ENCODE peak calls at places on chromosomes 12 and 14, in five cellular contexts. One of them, this sample, is unnamed.

GRCh38 chr12:104423273-104423672 is 33.5 kb upstream of the CHST11 start:
- DNase-seq in GM03348: no peak
- DNase-seq in CD4-positive, alpha-beta T cell: no peak
- DNase-seq in endothelial cell of umbilical vein: no peak
- DNase-seq in astrocyte of the cerebellum: no peak
- DNase-seq in this sample: no peak

GRCh38 chr14:68300608-68301007 is 481.0 kb downstream of the RAD51B start:
- DNase-seq in GM03348: no peak
- DNase-seq in CD4-positive, alpha-beta T cell: no peak
- DNase-seq in endothelial cell of umbilical vein: no peak
- DNase-seq in astrocyte of the cerebellum: no peak
- DNase-seq in this sample: no peak

GRCh38 chr12:81627336-81628189 is 131.6 kb downstream of the PPFIA2 start:
- DNase-seq in GM03348: peak
- DNase-seq in CD4-positive, alpha-beta T cell: no peak
- DNase-seq in endothelial cell of umbilical vein: peak
- DNase-seq in astrocyte of the cerebellum: peak
- DNase-seq in this sample: no peak

GRCh38 chr12:58413794-58414193 is 472.4 kb downstream of the ATP23 start:
- DNase-seq in GM03348: no peak
- DNase-seq in CD4-positive, alpha-beta T cell: no peak
- DNase-seq in endothelial cell of umbilical vein: peak
- DNase-seq in astrocyte of the cerebellum: no peak
- DNase-seq in this sample: no peak

GRCh38 chr14:75981426-75981825 is 369 bp downstream of the TGFB3 start:
- DNase-seq in GM03348: peak
- DNase-seq in CD4-positive, alpha-beta T cell: no peak
- DNase-seq in endothelial cell of umbilical vein: peak
- DNase-seq in astrocyte of the cerebellum: no peak
- DNase-seq in this sample: peak

GRCh38 chr14:104749958-104750529 is 2.9 kb upstream of the SIVA1 start:
- DNase-seq in GM03348: peak
- DNase-seq in CD4-positive, alpha-beta T cell: no peak
- DNase-seq in endothelial cell of umbilical vein: no peak
- DNase-seq in astrocyte of the cerebellum: no peak
- DNase-seq in this sample: no peak

GRCh38 chr12:104802198-104802597 is 155.9 kb downstream of the SLC41A2 start:
- DNase-seq in GM03348: peak
- DNase-seq in CD4-positive, alpha-beta T cell: no peak
- DNase-seq in endothelial cell of umbilical vein: peak
- DNase-seq in astrocyte of the cerebellum: no peak
- DNase-seq in this sample: no peak

GRCh38 chr12:10501031-10501430 is 4.7 kb upstream of the EIF2S3B start:
- DNase-seq in GM03348: peak
- DNase-seq in CD4-positive, alpha-beta T cell: no peak
- DNase-seq in endothelial cell of umbilical vein: peak
- DNase-seq in astrocyte of the cerebellum: peak
- DNase-seq in this sample: no peak

GRCh38 chr12:67145692-67146091 is 123.5 kb upstream of the CAND1 start:
- DNase-seq in GM03348: no peak
- DNase-seq in CD4-positive, alpha-beta T cell: no peak
- DNase-seq in endothelial cell of umbilical vein: no peak
- DNase-seq in astrocyte of the cerebellum: no peak
- DNase-seq in this sample: no peak

GRCh38 chr12:124481257-124481750 is 86.1 kb downstream of the NCOR2 start:
- DNase-seq in GM03348: no peak
- DNase-seq in CD4-positive, alpha-beta T cell: no peak
- DNase-seq in endothelial cell of umbilical vein: no peak
- DNase-seq in astrocyte of the cerebellum: no peak
- DNase-seq in this sample: no peak

GRCh38 chr12:18439541-18439940 is 178.2 kb downstream of the PIK3C2G start:
- DNase-seq in GM03348: no peak
- DNase-seq in CD4-positive, alpha-beta T cell: no peak
- DNase-seq in endothelial cell of umbilical vein: peak
- DNase-seq in astrocyte of the cerebellum: no peak
- DNase-seq in this sample: no peak

GRCh38 chr14:23174266-23174665 is 9.2 kb downstream of the SLC7A8 start:
- DNase-seq in GM03348: peak
- DNase-seq in CD4-positive, alpha-beta T cell: no peak
- DNase-seq in endothelial cell of umbilical vein: no peak
- DNase-seq in astrocyte of the cerebellum: no peak
- DNase-seq in this sample: no peak

GRCh38 chr12:116381744-116382455 is 104.4 kb upstream of the MED13L start:
- DNase-seq in GM03348: peak
- DNase-seq in CD4-positive, alpha-beta T cell: no peak
- DNase-seq in endothelial cell of umbilical vein: peak
- DNase-seq in astrocyte of the cerebellum: peak
- DNase-seq in this sample: no peak

GRCh38 chr14:99619873-99620834 is 16.1 kb upstream of the CCDC85C start:
- DNase-seq in GM03348: peak
- DNase-seq in CD4-positive, alpha-beta T cell: no peak
- DNase-seq in endothelial cell of umbilical vein: peak
- DNase-seq in astrocyte of the cerebellum: no peak
- DNase-seq in this sample: no peak

GRCh38 chr12:24797901-24798300 is 151.0 kb downstream of the BCAT1 start:
- DNase-seq in GM03348: no peak
- DNase-seq in CD4-positive, alpha-beta T cell: no peak
- DNase-seq in endothelial cell of umbilical vein: no peak
- DNase-seq in astrocyte of the cerebellum: no peak
- DNase-seq in this sample: no peak

GRCh38 chr12:76810690-76811434 is 46.9 kb downstream of the ZDHHC17 start:
- DNase-seq in GM03348: no peak
- DNase-seq in CD4-positive, alpha-beta T cell: no peak
- DNase-seq in endothelial cell of umbilical vein: no peak
- DNase-seq in astrocyte of the cerebellum: no peak
- DNase-seq in this sample: no peak

GRCh38 chr12:127899981-127900380 is 367.0 kb upstream of the TMEM132C start:
- DNase-seq in GM03348: no peak
- DNase-seq in CD4-positive, alpha-beta T cell: no peak
- DNase-seq in endothelial cell of umbilical vein: no peak
- DNase-seq in astrocyte of the cerebellum: no peak
- DNase-seq in this sample: no peak

GRCh38 chr12:109761631-109761950 is 48.0 kb downstream of the FAM222A start:
- DNase-seq in GM03348: no peak
- DNase-seq in CD4-positive, alpha-beta T cell: no peak
- DNase-seq in endothelial cell of umbilical vein: no peak
- DNase-seq in astrocyte of the cerebellum: no peak
- DNase-seq in this sample: no peak

GRCh38 chr14:61188196-61188595 is 92.9 kb downstream of the TMEM30B start:
- DNase-seq in GM03348: peak
- DNase-seq in CD4-positive, alpha-beta T cell: no peak
- DNase-seq in endothelial cell of umbilical vein: peak
- DNase-seq in astrocyte of the cerebellum: no peak
- DNase-seq in this sample: no peak

GRCh38 chr12:40168868-40169267 is 55.9 kb upstream of the LRRK2 start:
- DNase-seq in GM03348: no peak
- DNase-seq in CD4-positive, alpha-beta T cell: no peak
- DNase-seq in endothelial cell of umbilical vein: no peak
- DNase-seq in astrocyte of the cerebellum: no peak
- DNase-seq in this sample: no peak

GRCh38 chr12:88172844-88173407 is 30.8 kb downstream of the TMTC3 start:
- DNase-seq in GM03348: no peak
- DNase-seq in CD4-positive, alpha-beta T cell: no peak
- DNase-seq in endothelial cell of umbilical vein: peak
- DNase-seq in astrocyte of the cerebellum: no peak
- DNase-seq in this sample: no peak

GRCh38 chr12:72207756-72208155 is 64.4 kb upstream of the TRHDE start:
- DNase-seq in GM03348: no peak
- DNase-seq in CD4-positive, alpha-beta T cell: no peak
- DNase-seq in endothelial cell of umbilical vein: no peak
- DNase-seq in astrocyte of the cerebellum: no peak
- DNase-seq in this sample: no peak

GRCh38 chr12:114406326-114407033 is 536 bp upstream of the TBX5 start:
- DNase-seq in GM03348: no peak
- DNase-seq in CD4-positive, alpha-beta T cell: no peak
- DNase-seq in endothelial cell of umbilical vein: no peak
- DNase-seq in astrocyte of the cerebellum: no peak
- DNase-seq in this sample: no peak

GRCh38 chr14:51507556-51508511 is 143.9 kb upstream of the FRMD6 start:
- DNase-seq in GM03348: peak
- DNase-seq in CD4-positive, alpha-beta T cell: no peak
- DNase-seq in endothelial cell of umbilical vein: peak
- DNase-seq in astrocyte of the cerebellum: peak
- DNase-seq in this sample: no peak

GRCh38 chr12:121773011-121773777 is 20.3 kb downstream of the RHOF start:
- DNase-seq in GM03348: peak
- DNase-seq in CD4-positive, alpha-beta T cell: peak
- DNase-seq in endothelial cell of umbilical vein: peak
- DNase-seq in astrocyte of the cerebellum: no peak
- DNase-seq in this sample: peak

GRCh38 chr12:6796576-6796975 is 7.2 kb downstream of the CD4 start:
- DNase-seq in GM03348: no peak
- DNase-seq in CD4-positive, alpha-beta T cell: no peak
- DNase-seq in endothelial cell of umbilical vein: no peak
- DNase-seq in astrocyte of the cerebellum: no peak
- DNase-seq in this sample: no peak

GRCh38 chr12:3828888-3829287 is 44.3 kb downstream of the PARP11 start:
- DNase-seq in GM03348: no peak
- DNase-seq in CD4-positive, alpha-beta T cell: no peak
- DNase-seq in endothelial cell of umbilical vein: no peak
- DNase-seq in astrocyte of the cerebellum: no peak
- DNase-seq in this sample: no peak

GRCh38 chr12:104886418-104887401 is 71.4 kb downstream of the SLC41A2 start:
- DNase-seq in GM03348: no peak
- DNase-seq in CD4-positive, alpha-beta T cell: no peak
- DNase-seq in endothelial cell of umbilical vein: peak
- DNase-seq in astrocyte of the cerebellum: peak
- DNase-seq in this sample: no peak

GRCh38 chr14:100304825-100305445 is 1.3 kb downstream of the SLC25A29 start:
- DNase-seq in GM03348: peak
- DNase-seq in CD4-positive, alpha-beta T cell: no peak
- DNase-seq in endothelial cell of umbilical vein: peak
- DNase-seq in astrocyte of the cerebellum: no peak
- DNase-seq in this sample: no peak

GRCh38 chr12:188910-189621 is 24.9 kb downstream of the SLC6A12 start:
- DNase-seq in GM03348: peak
- DNase-seq in CD4-positive, alpha-beta T cell: peak
- DNase-seq in endothelial cell of umbilical vein: peak
- DNase-seq in astrocyte of the cerebellum: no peak
- DNase-seq in this sample: peak

GRCh38 chr12:4580165-4580773 is 18.3 kb downstream of the DYRK4 start:
- DNase-seq in GM03348: no peak
- DNase-seq in CD4-positive, alpha-beta T cell: no peak
- DNase-seq in endothelial cell of umbilical vein: no peak
- DNase-seq in astrocyte of the cerebellum: no peak
- DNase-seq in this sample: no peak

GRCh38 chr12:79448816-79449215 is 241.9 kb downstream of the PAWR start:
- DNase-seq in GM03348: no peak
- DNase-seq in CD4-positive, alpha-beta T cell: no peak
- DNase-seq in endothelial cell of umbilical vein: no peak
- DNase-seq in astrocyte of the cerebellum: no peak
- DNase-seq in this sample: no peak

GRCh38 chr12:112216223-112216622 is 90.9 kb downstream of the TRAFD1 start:
- DNase-seq in GM03348: no peak
- DNase-seq in CD4-positive, alpha-beta T cell: no peak
- DNase-seq in endothelial cell of umbilical vein: no peak
- DNase-seq in astrocyte of the cerebellum: no peak
- DNase-seq in this sample: no peak

GRCh38 chr12:1457901-1458300 is 136.5 kb downstream of the FBXL14 start:
- DNase-seq in GM03348: peak
- DNase-seq in CD4-positive, alpha-beta T cell: no peak
- DNase-seq in endothelial cell of umbilical vein: no peak
- DNase-seq in astrocyte of the cerebellum: peak
- DNase-seq in this sample: no peak

GRCh38 chr12:53122961-53123468 is 19.7 kb downstream of the SOAT2 start:
- DNase-seq in GM03348: no peak
- DNase-seq in CD4-positive, alpha-beta T cell: no peak
- DNase-seq in endothelial cell of umbilical vein: no peak
- DNase-seq in astrocyte of the cerebellum: no peak
- DNase-seq in this sample: no peak

GRCh38 chr14:77730976-77731497 is 23.1 kb downstream of the SLIRP start:
- DNase-seq in GM03348: no peak
- DNase-seq in CD4-positive, alpha-beta T cell: no peak
- DNase-seq in endothelial cell of umbilical vein: no peak
- DNase-seq in astrocyte of the cerebellum: no peak
- DNase-seq in this sample: no peak

GRCh38 chr12:64039285-64039871 is 182.7 kb downstream of the KICS2 start:
- DNase-seq in GM03348: peak
- DNase-seq in CD4-positive, alpha-beta T cell: no peak
- DNase-seq in endothelial cell of umbilical vein: peak
- DNase-seq in astrocyte of the cerebellum: peak
- DNase-seq in this sample: no peak

GRCh38 chr12:56723889-56724659 is 1.0 kb downstream of the NACA start:
- DNase-seq in GM03348: peak
- DNase-seq in CD4-positive, alpha-beta T cell: no peak
- DNase-seq in endothelial cell of umbilical vein: peak
- DNase-seq in astrocyte of the cerebellum: peak
- DNase-seq in this sample: no peak

This sample was measured in CD8-positive, alpha-beta T cell.